ENCODE peak calls at places on chromosomes 1 and 21, in five cellular contexts. E is A549, W is K562, Q is endothelial cell of umbilical vein, M is HepG2. H is an unnamed sample.

GRCh38 chr1:200372885-200373181 is 37.0 kb downstream of the ZNF281 start:
- DNase-seq in E (no peak), W (no peak), Q (no peak), M (peak; percentile 68), H (no peak)

GRCh38 chr1:75233302-75233929 is 99.2 kb downstream of the LHX8 start:
- DNase-seq in E (peak; percentile 2), W (peak; percentile 26), Q (peak; percentile 66), M (peak; percentile 38), H (peak; percentile 23)

GRCh38 chr1:215056584-215056983 is 26.0 kb upstream of the KCNK2 start:
- DNase-seq in E (no peak), W (no peak), Q (no peak), M (no peak), H (no peak)

GRCh38 chr21:40334159-40334558 is 466.9 kb downstream of the PCP4 start:
- DNase-seq in E (no peak), W (no peak), Q (no peak), M (no peak), H (no peak)

GRCh38 chr1:159068877-159069276 is 7.7 kb downstream of the AIM2 start:
- DNase-seq in E (no peak), W (no peak), Q (no peak), M (no peak), H (peak; percentile 64)

GRCh38 chr1:209839875-209840491 is 12.2 kb downstream of the UTP25 start:
- DNase-seq in E (peak; percentile 87), W (no peak), Q (peak; percentile 99), M (peak; percentile 45), H (no peak)

GRCh38 chr1:59638172-59638800 is 176.5 kb upstream of the HOOK1 start:
- DNase-seq in E (no peak), W (no peak), Q (peak; percentile 33), M (peak; percentile 81), H (no peak)

GRCh38 chr21:14890141-14890540 is 174.7 kb downstream of the NRIP1 start:
- DNase-seq in E (no peak), W (no peak), Q (no peak), M (no peak), H (no peak)

GRCh38 chr1:182415789-182416188 is 15.3 kb upstream of the TEDDM1 start:
- DNase-seq in E (no peak), W (no peak), Q (no peak), M (no peak), H (peak; percentile 61)

GRCh38 chr1:206909167-206909882 is 12.1 kb downstream of the IL24 start:
- DNase-seq in E (peak; percentile 73), W (peak; percentile 77), Q (no peak), M (no peak), H (no peak)

GRCh38 chr21:10463156-10463555 is 58.2 kb upstream of the TPTE start:
- DNase-seq in E (no peak), W (no peak), Q (no peak), M (no peak), H (no peak)

GRCh38 chr1:224623743-224624333 is 7.7 kb downstream of the CNIH3 start:
- DNase-seq in E (no peak), W (no peak), Q (peak; percentile 51), M (no peak), H (peak; percentile 96)

GRCh38 chr1:113453771-113454083 is 63.4 kb downstream of the MAGI3 start:
- DNase-seq in E (no peak), W (no peak), Q (no peak), M (no peak), H (no peak)

GRCh38 chr1:115642168-115643072 is 650 bp downstream of the VANGL1 start:
- DNase-seq in E (peak; percentile 32), W (peak; percentile 76), Q (peak; percentile 46), M (peak; percentile 35), H (peak; percentile 82)

GRCh38 chr21:15138475-15138874 is 73.7 kb upstream of the NRIP1 start:
- DNase-seq in E (no peak), W (no peak), Q (no peak), M (no peak), H (no peak)

GRCh38 chr1:2306151-2306978 is 78.2 kb downstream of the SKI start:
- DNase-seq in E (no peak), W (no peak), Q (no peak), M (no peak), H (no peak)

GRCh38 chr1:2303781-2304180 is 75.7 kb downstream of the SKI start:
- DNase-seq in E (no peak), W (no peak), Q (no peak), M (no peak), H (no peak)

GRCh38 chr1:2304282-2304681 is 76.2 kb downstream of the SKI start:
- DNase-seq in E (no peak), W (no peak), Q (no peak), M (no peak), H (no peak)

GRCh38 chr1:2303016-2303775 is 75.1 kb downstream of the SKI start:
- DNase-seq in E (no peak), W (no peak), Q (no peak), M (no peak), H (no peak)

GRCh38 chr1:2304921-2305681 is 77.0 kb downstream of the SKI start:
- DNase-seq in E (no peak), W (no peak), Q (no peak), M (no peak), H (no peak)
- TF ChIP-seq MYC in E (no peak), W (no peak), Q (no peak), M (no peak), H (no peak)

GRCh38 chr1:151292207-151293030 is 10.3 kb downstream of the ZNF687 start:
- DNase-seq in E (no peak), W (no peak), Q (no peak), M (no peak), H (no peak)
- TF ChIP-seq CTCF in E (no peak), W (peak; percentile 21), Q (no peak), M (no peak), H (no peak)

GRCh38 chr1:216742625-216743024 is 19.4 kb upstream of the ESRRG start:
- DNase-seq in E (no peak), W (no peak), Q (no peak), M (no peak), H (no peak)
- TF ChIP-seq MYC in E (no peak), W (no peak), Q (no peak), M (no peak), H (no peak)

GRCh38 chr21:46549650-46550049 is 55.2 kb downstream of the S100B start:
- DNase-seq in E (no peak), W (no peak), Q (no peak), M (no peak), H (no peak)

GRCh38 chr21:46550511-46550941 is 54.4 kb downstream of the S100B start:
- DNase-seq in E (no peak), W (no peak), Q (no peak), M (no peak), H (no peak)

GRCh38 chr21:46552865-46553379 is 52.0 kb downstream of the S100B start:
- DNase-seq in E (no peak), W (no peak), Q (no peak), M (no peak), H (no peak)

GRCh38 chr21:46552274-46552673 is 52.6 kb downstream of the S100B start:
- DNase-seq in E (no peak), W (no peak), Q (peak; percentile 59), M (no peak), H (peak; percentile 50)

DNA sequence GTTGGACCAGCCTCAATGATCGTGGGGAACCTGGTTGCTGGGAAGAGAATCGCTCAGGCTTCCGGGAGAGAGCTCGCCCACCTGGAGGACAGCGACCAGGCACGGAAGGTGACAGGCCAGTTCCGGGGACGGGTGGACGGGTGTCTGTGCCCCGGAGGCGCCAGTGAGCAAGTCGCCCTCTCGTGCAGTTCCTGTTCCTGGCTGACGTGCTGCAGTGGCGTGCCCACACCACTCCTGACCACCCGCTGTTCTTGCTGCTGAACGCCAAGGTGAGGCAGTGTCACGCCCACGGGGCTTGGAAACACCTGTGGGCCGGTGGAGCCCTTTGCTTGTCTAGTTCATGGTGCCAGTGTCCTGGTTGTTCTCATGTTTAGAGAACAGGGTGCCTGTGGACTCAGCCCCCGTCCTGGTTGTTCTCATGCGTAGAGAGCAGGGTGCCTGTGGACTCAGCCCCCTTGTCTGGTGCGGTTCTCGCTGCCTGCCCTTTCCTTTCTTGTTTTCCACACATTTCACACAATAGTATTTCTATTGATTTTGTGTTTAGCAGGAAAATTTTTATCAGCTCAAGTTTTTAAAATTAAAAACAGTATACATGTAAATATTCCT is 53.1 kb downstream of the S100B start:
- DNase-seq in E (no peak), W (no peak), Q (no peak), M (no peak), H (peak; percentile 41)
- TF ChIP-seq CTCF in E (no peak), W (no peak), Q (no peak), M (no peak), H (no peak)

GRCh38 chr1:19390901-19391595 is 78.9 kb downstream of the SLC66A1 start:
- DNase-seq in E (peak; percentile 18), W (peak; percentile 60), Q (peak; percentile 82), M (no peak), H (peak; percentile 45)
- TF ChIP-seq MYC in E (no peak), W (no peak), Q (no peak), M (no peak), H (no peak)

GRCh38 chr1:46622341-46622740 is 5.7 kb upstream of the MOB3C start:
- DNase-seq in E (peak; percentile 44), W (peak; percentile 69), Q (no peak), M (peak; percentile 31), H (peak; percentile 25)
- TF ChIP-seq CTCF in E (peak; percentile 47), W (peak; percentile 82), Q (peak; percentile 37), M (peak; percentile 59), H (peak; percentile 29)

GRCh38 chr1:36905941-36906340 is 128.4 kb downstream of the GRIK3 start:
- DNase-seq in E (no peak), W (no peak), Q (no peak), M (no peak), H (no peak)

GRCh38 chr1:36894824-36895223 is 139.5 kb downstream of the GRIK3 start:
- DNase-seq in E (no peak), W (no peak), Q (no peak), M (no peak), H (no peak)

DNA sequence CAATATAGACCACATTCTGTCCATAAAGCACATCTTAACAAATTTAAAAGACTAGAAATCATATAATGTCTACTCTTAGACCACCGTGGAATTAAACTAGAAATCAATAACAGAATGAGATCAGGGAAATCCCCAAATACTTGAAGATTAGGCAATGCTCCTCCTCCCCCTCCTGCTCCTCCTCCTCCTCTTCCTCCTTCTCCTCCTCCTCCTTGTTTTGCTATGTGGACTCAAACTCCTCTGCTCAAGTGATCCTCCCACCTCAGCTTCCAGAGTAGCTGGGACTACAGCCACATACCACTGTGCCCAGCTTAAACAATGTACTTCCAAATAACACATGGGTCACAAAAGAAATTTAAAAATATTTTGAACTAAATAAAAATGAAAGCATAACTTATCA is 134.2 kb downstream of the GRIK3 start:
- DNase-seq in E (no peak), W (no peak), Q (no peak), M (no peak), H (no peak)
- TF ChIP-seq MYC in E (no peak), W (no peak), Q (no peak), M (no peak), H (no peak)

GRCh38 chr21:18384771-18385170 is 18.8 kb downstream of the TMPRSS15 start:
- DNase-seq in E (no peak), W (peak; percentile 10), Q (peak; percentile 1), M (no peak), H (peak; percentile 27)
- TF ChIP-seq CTCF in E (no peak), W (no peak), Q (peak; percentile 17), M (no peak), H (peak; percentile 55)

GRCh38 chr1:45512641-45513054 is 9.0 kb downstream of the PRDX1 start:
- DNase-seq in E (no peak), W (peak; percentile 57), Q (peak; percentile 74), M (peak; percentile 76), H (peak; percentile 81)
- TF ChIP-seq MYC in E (no peak), W (no peak), Q (peak; percentile 44), M (peak; percentile 55), H (peak; percentile 86)